ENCODE peak calls at places on chromosomes 12 and 14, in ten cellular contexts. A, I, Y, U, Q, L, G, X, S and P are unnamed samples.

GRCh38 chr12:66236969-66237368 is 48.0 kb downstream of the IRAK3 start:
- DNase-seq in S (no peak), L (no peak), G (no peak), U (no peak), A (no peak), X (no peak), I (no peak), Q (no peak), Y (no peak), P (no peak)

GRCh38 chr14:103679351-103679750 is 35.9 kb downstream of the XRCC3 start:
- DNase-seq in U (peak; percentile 31), G (peak; percentile 3), Y (no peak), X (peak; percentile 50), I (no peak), L (peak; percentile 36), Q (no peak), A (no peak), S (peak; percentile 50), P (no peak)

GRCh38 chr12:12946686-12947355 is 5.1 kb downstream of the GPRC5D start:
- DNase-seq in Y (peak; percentile 14), I (no peak), Q (no peak), X (no peak), L (no peak), A (peak; percentile 55), G (no peak), U (peak; percentile 98), S (peak; percentile 80), P (no peak)

GRCh38 chr14:57290753-57291152 is 22.0 kb downstream of the AP5M1 start:
- DNase-seq in X (no peak), U (no peak), L (no peak), S (no peak), G (no peak), Q (no peak), I (no peak), Y (no peak), A (no peak), P (no peak)

GRCh38 chr12:24728366-24728765 is 220.5 kb downstream of the BCAT1 start:
- DNase-seq in L (no peak), U (peak; percentile 35), G (no peak), A (peak; percentile 23), I (peak; percentile 45), X (no peak), S (peak; percentile 41), Y (no peak), Q (no peak), P (no peak)

GRCh38 chr12:123670882-123671728 is at the start of gene TCTN2:
- DNase-seq in I (peak; percentile 89), L (peak; percentile 63), G (peak; percentile 87), A (peak; percentile 88), U (peak; percentile 76), Y (peak; percentile 64), S (peak; percentile 98), Q (peak; percentile 60), X (peak; percentile 93), P (peak; percentile 73)

GRCh38 chr14:42961509-42961908 is 1354.8 kb downstream of the LRFN5 start:
- DNase-seq in X (no peak), G (no peak), L (no peak), Y (no peak), S (no peak), U (no peak), A (no peak), Q (no peak), I (peak; percentile 45), P (no peak)

GRCh38 chr14:23512156-23512555 is 39.4 kb downstream of the ZFHX2 start:
- DNase-seq in Q (no peak), X (peak; percentile 23), L (peak; percentile 93), I (no peak), U (peak; percentile 41), A (no peak), Y (no peak), S (peak; percentile 18), G (no peak), P (no peak)

GRCh38 chr12:120352117-120352516 is 16.8 kb downstream of the MSI1 start:
- DNase-seq in Q (peak; percentile 47), I (peak; percentile 33), L (no peak), G (no peak), A (peak; percentile 48), S (peak; percentile 67), Y (no peak), U (no peak), X (no peak), P (no peak)

GRCh38 chr12:121513464-121514183 is 67.2 kb downstream of the KDM2B start:
- DNase-seq in A (no peak), L (no peak), U (no peak), S (no peak), X (peak; percentile 24), I (peak; percentile 52), Q (no peak), Y (no peak), G (no peak), P (no peak)

GRCh38 chr12:104975621-104976343 is 10.3 kb upstream of the NOPCHAP1 start:
- DNase-seq in Y (peak; percentile 64), Q (no peak), X (no peak), I (peak; percentile 84), S (peak; percentile 84), L (no peak), G (no peak), A (peak; percentile 44), U (no peak), P (no peak)

GRCh38 chr12:112855375-112855774 is 51.4 kb upstream of the OAS1 start:
- DNase-seq in X (no peak), L (peak; percentile 92), U (no peak), I (peak; percentile 44), S (peak; percentile 14), A (no peak), Q (no peak), Y (no peak), G (no peak), P (no peak)

GRCh38 chr12:105214141-105214540 is 21.8 kb downstream of the APPL2 start:
- DNase-seq in Y (no peak), I (peak; percentile 59), A (peak; percentile 95), X (no peak), S (peak; percentile 91), Q (no peak), G (no peak), U (no peak), L (no peak), P (no peak)

GRCh38 chr12:123363743-123364531 is 710 bp downstream of the SBNO1 start:
- DNase-seq in Y (no peak), L (no peak), A (no peak), U (no peak), X (peak; percentile 44), I (peak; percentile 37), G (no peak), S (peak; percentile 59), Q (no peak), P (no peak)